ENCODE peak calls at places on chromosomes 6 and 20, in six cellular contexts. Q is K562, I is H1, K is GM12878, G is HepG2, P is SK-N-SH. W is an unnamed sample.

GRCh38 chr6:132887204-132887603 is 72.8 kb downstream of the RPS12 start:
- DNase-seq in Q (no peak), I (no peak), K (no peak), G (no peak), P (no peak), W (no peak)

GRCh38 chr6:143536866-143537691 is 25.6 kb upstream of the FUCA2 start:
- DNase-seq in Q (no peak), I (no peak), K (no peak), G (peak), P (peak), W (no peak)

GRCh38 chr6:22320750-22321149 is 23.9 kb upstream of the PRL start:
- DNase-seq in Q (no peak), I (no peak), K (no peak), G (peak), P (no peak), W (no peak)

GRCh38 chr20:23152308-23152892 is 66.3 kb upstream of the CD93 start:
- DNase-seq in Q (peak), I (no peak), K (no peak), G (peak), P (no peak), W (peak)

GRCh38 chr20:43985608-43986316 is 71.1 kb downstream of the TOX2 start:
- DNase-seq in Q (no peak), I (no peak), K (no peak), G (no peak), P (no peak), W (no peak)

GRCh38 chr6:88983532-88983931 is 20.1 kb upstream of the RNGTT start:
- DNase-seq in Q (no peak), I (no peak), K (no peak), G (no peak), P (peak), W (no peak)

GRCh38 chr6:143394351-143394750 is 56.1 kb downstream of the ADAT2 start:
- DNase-seq in Q (no peak), I (no peak), K (no peak), G (no peak), P (no peak), W (no peak)

GRCh38 chr6:37657117-37657886 is 40.4 kb downstream of the MDGA1 start:
- DNase-seq in Q (no peak), I (no peak), K (no peak), G (no peak), P (no peak), W (no peak)

GRCh38 chr6:90187437-90188049 is 109.1 kb downstream of the BACH2 start:
- DNase-seq in Q (no peak), I (no peak), K (no peak), G (no peak), P (peak), W (no peak)

GRCh38 chr6:90183587-90184333 is 112.9 kb downstream of the BACH2 start:
- DNase-seq in Q (no peak), I (no peak), K (no peak), G (no peak), P (no peak), W (no peak)

GRCh38 chr6:90184334-90185298 is 112.0 kb downstream of the BACH2 start:
- DNase-seq in Q (peak), I (no peak), K (no peak), G (no peak), P (peak), W (no peak)

GRCh38 chr6:90190181-90190580 is 106.5 kb downstream of the BACH2 start:
- DNase-seq in Q (no peak), I (no peak), K (no peak), G (no peak), P (no peak), W (no peak)

GRCh38 chr6:90186637-90187361 is 109.8 kb downstream of the BACH2 start:
- DNase-seq in Q (no peak), I (no peak), K (no peak), G (no peak), P (no peak), W (no peak)
- TF ChIP-seq GABPA in Q (no peak), I (no peak), K (no peak), G (no peak), P (no peak), W (no peak)

GRCh38 chr6:33021917-33022316 is 12.5 kb upstream of the HLA-DOA start:
- DNase-seq in Q (no peak), I (no peak), K (no peak), G (no peak), P (no peak), W (no peak)
- TF ChIP-seq GABPA in Q (no peak), I (no peak), K (no peak), G (no peak), P (no peak), W (no peak)

GRCh38 chr6:109302176-109302575 is 80.1 kb downstream of the CD164 start:
- DNase-seq in Q (no peak), I (no peak), K (no peak), G (no peak), P (no peak), W (no peak)

GRCh38 chr6:109304284-109305015 is 77.8 kb downstream of the CD164 start:
- DNase-seq in Q (peak), I (no peak), K (no peak), G (no peak), P (no peak), W (peak)

GRCh38 chr6:109303149-109303548 is 79.1 kb downstream of the CD164 start:
- DNase-seq in Q (no peak), I (no peak), K (no peak), G (no peak), P (no peak), W (no peak)

GRCh38 chr6:109305028-109305427 is 77.2 kb downstream of the CD164 start:
- DNase-seq in Q (no peak), I (no peak), K (no peak), G (no peak), P (no peak), W (no peak)

GRCh38 chr6:109303647-109304283 is 78.5 kb downstream of the CD164 start:
- DNase-seq in Q (peak), I (no peak), K (no peak), G (no peak), P (no peak), W (no peak)
- TF ChIP-seq GABPA in Q (no peak), I (no peak), K (no peak), G (no peak), P (no peak), W (no peak)

GRCh38 chr6:35300848-35301247 is 3.2 kb downstream of the DEF6 start:
- DNase-seq in Q (no peak), I (no peak), K (no peak), G (no peak), P (no peak), W (no peak)

GRCh38 chr6:35305117-35305516 is 7.5 kb downstream of the DEF6 start:
- DNase-seq in Q (no peak), I (no peak), K (no peak), G (no peak), P (no peak), W (no peak)

GRCh38 chr6:35304299-35304698 is 6.7 kb downstream of the DEF6 start:
- DNase-seq in Q (no peak), I (no peak), K (no peak), G (no peak), P (no peak), W (no peak)

GRCh38 chr6:35299674-35300073 is 2.1 kb downstream of the DEF6 start:
- DNase-seq in Q (peak), I (no peak), K (no peak), G (no peak), P (no peak), W (peak)

DNA sequence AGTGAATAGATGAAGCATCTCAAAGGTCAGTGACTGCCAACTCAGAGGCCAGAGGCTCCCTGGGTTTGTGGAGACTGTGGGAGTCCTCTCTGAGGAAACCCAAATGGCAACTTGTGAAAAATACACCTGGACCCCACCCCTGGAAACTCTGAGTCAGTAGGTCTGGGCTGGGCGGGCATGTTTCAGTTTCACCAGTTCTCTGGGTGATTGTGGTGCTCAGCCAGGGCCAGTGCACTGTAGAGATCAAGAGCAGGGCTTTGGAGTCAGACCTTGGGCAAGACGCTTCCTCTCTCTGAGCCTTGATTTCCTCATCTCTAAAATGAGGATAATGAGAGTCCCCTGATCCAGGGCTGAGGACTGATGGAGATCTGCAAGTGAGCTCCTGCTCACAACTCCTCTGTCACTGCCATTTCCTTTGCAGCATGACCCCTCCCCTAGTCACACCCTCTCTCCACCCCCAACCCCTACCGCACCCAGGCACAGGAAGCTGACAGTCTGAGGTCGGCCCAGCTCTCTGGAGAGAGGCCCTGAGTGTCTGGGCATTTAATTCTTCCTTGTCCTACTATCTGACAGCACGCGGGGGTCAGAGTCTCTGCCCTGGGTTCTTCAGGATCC is 5.1 kb downstream of the DEF6 start:
- DNase-seq in Q (peak), I (no peak), K (peak), G (no peak), P (peak), W (peak)
- TF ChIP-seq GABPA in Q (peak), I (no peak), K (no peak), G (no peak), P (no peak), W (no peak)

GRCh38 chr20:52340036-52340634 is 148.6 kb upstream of the ZFP64 start:
- DNase-seq in Q (peak), I (no peak), K (no peak), G (peak), P (no peak), W (no peak)
- TF ChIP-seq GABPA in Q (no peak), I (no peak), K (no peak), G (peak), P (no peak), W (no peak)

GRCh38 chr6:139370047-139370706 is 4.3 kb downstream of the CITED2 start:
- DNase-seq in Q (no peak), I (no peak), K (no peak), G (peak), P (no peak), W (peak)
- TF ChIP-seq GABPA in Q (no peak), I (no peak), K (no peak), G (no peak), P (peak), W (no peak)

W was measured in HL-60.